ENCODE peak calls at places on chromosomes 3 and 15, in five cellular contexts. D, F, B, N and V are unnamed samples. For H3K9me3, the result is how much of the 10 kb centered on the place peaks cover.

GRCh38 chr3:134085034-134085775 is 55.5 kb upstream of the SLCO2A1 start:
- DNase-seq in F (no peak), N (no peak), B (peak), D (no peak), V (no peak)

GRCh38 chr3:4752201-4753072 is 226.8 kb upstream of the BHLHE40 start:
- DNase-seq in D (peak), F (no peak), B (peak), N (peak), V (no peak)

GRCh38 chr3:135862361-135862760 is 103.2 kb upstream of the PPP2R3A start:
- DNase-seq in N (no peak), B (peak), F (no peak), D (no peak), V (no peak)

GRCh38 chr3:112017081-112017480 is 17.5 kb upstream of the TMPRSS7 start:
- DNase-seq in B (peak), F (no peak), D (no peak), N (no peak), V (no peak)

GRCh38 chr3:138389841-138390581 is 41.6 kb downstream of the MRAS start:
- DNase-seq in D (peak), B (peak), F (peak), N (peak), V (no peak)

GRCh38 chr3:19106307-19106706 is 42.0 kb upstream of the KCNH8 start:
- DNase-seq in N (no peak), D (no peak), F (no peak), B (no peak), V (no peak)

GRCh38 chr3:198017100-198017499 is 57.1 kb downstream of the LMLN start:
- DNase-seq in N (no peak), B (no peak), D (no peak), F (no peak), V (no peak)

GRCh38 chr15:35506272-35506870 is 39.6 kb downstream of the DPH6 start:
- DNase-seq in D (no peak), F (no peak), B (no peak), N (no peak), V (no peak)

GRCh38 chr3:139887431-139887830 is 47.6 kb upstream of the CLSTN2 start:
- DNase-seq in B (no peak), N (no peak), D (no peak), F (no peak), V (no peak)

GRCh38 chr15:42371125-42371524 is 11.8 kb downstream of the CAPN3 start:
- DNase-seq in B (peak), D (no peak), F (no peak), N (no peak), V (no peak)

GRCh38 chr3:50385741-50386140 is 26.4 kb upstream of the TMEM115 start:
- DNase-seq in B (no peak), N (no peak), D (no peak), F (no peak), V (no peak)

GRCh38 chr3:136817448-136817847 is 1.5 kb upstream of the SLC35G2 start:
- DNase-seq in F (no peak), N (no peak), D (no peak), B (peak), V (no peak)

GRCh38 chr3:127288921-127289645 is 1.2 kb upstream of the PRR20G start:
- DNase-seq in B (no peak), D (no peak), F (no peak), N (no peak), V (no peak)

GRCh38 chr3:130576571-130577266 is 59.7 kb downstream of the COL6A6 start:
- DNase-seq in B (peak), D (no peak), N (no peak), F (no peak), V (no peak)

DNA sequence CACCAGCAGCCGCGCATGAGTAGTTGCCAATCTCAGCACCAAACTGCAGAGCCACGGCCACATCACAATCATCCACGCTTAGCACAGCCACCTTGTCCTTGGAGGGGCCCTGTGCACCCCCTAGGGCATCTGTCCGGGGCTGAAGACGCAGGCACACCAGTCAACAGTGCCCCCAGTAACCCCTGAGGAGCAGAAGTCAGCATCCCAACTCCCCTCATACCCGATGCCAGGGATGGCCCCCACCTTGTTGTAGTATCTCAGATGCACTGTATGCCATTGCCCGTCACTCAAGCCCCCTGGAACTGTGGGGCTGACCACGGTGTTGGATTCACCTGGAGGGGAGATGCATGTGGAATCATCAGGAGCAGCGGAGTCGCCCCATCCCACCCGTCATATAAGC is 7.6 kb downstream of the CELSR3 start:
- DNase-seq in B (no peak), D (no peak), F (no peak), N (no peak), V (no peak)
- H3K9me3 ChIP-seq in B (under half), D (under half), F (under half), N (under half), V (under half)

DNA sequence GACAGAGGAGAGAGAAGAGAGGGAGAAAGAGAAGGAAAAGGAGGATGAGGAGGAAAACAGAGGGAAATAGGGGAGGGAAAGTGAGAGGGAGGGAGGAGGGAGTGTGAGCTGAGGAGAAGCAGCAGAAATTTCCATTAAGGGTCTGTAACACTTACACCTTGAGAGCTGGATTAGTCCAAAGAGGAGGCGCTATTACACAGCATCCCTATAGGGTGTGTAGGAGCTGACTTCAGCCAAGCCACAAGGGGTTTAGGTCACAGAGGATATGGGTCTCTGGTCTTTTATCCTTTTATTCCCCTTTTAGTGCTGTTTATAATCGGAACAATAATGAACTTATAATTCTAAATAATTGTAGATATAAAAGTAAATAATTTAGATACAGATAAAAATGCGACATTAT is 230.4 kb downstream of the GABRG3 start:
- DNase-seq in D (no peak), N (no peak), B (no peak), F (no peak), V (no peak)
- H3K9me3 ChIP-seq in D (under half), N (under half), B (under half), F (under half), V (under half)

GRCh38 chr15:45050587-45050986 is 27.6 kb downstream of the SORD start:
- DNase-seq in B (no peak), N (no peak), D (no peak), F (no peak), V (no peak)

GRCh38 chr15:45048784-45049631 is 26.0 kb downstream of the SORD start:
- DNase-seq in N (no peak), D (no peak), B (no peak), F (no peak), V (no peak)
- H3K9me3 ChIP-seq in N (under half), D (under half), B (under half), F (under half), V (under half)

GRCh38 chr15:93271871-93272270 is 182.9 kb upstream of the RGMA start:
- DNase-seq in B (no peak), F (no peak), D (no peak), N (no peak), V (no peak)
- H3K9me3 ChIP-seq in B (under half), F (under half), D (under half), N (under half), V (under half)

GRCh38 chr3:149536429-149536828 is 61.9 kb downstream of the TM4SF4 start:
- DNase-seq in F (peak), B (peak), D (no peak), N (no peak), V (no peak)

GRCh38 chr3:149539491-149539890 is 65.0 kb downstream of the TM4SF4 start:
- DNase-seq in N (no peak), F (no peak), B (no peak), D (no peak), V (no peak)

GRCh38 chr3:149535395-149535685 is 60.8 kb downstream of the TM4SF4 start:
- DNase-seq in N (no peak), F (no peak), B (peak), D (no peak), V (no peak)

GRCh38 chr3:149541091-149541491 is 66.6 kb downstream of the TM4SF4 start:
- DNase-seq in N (no peak), F (no peak), B (peak), D (peak), V (no peak)

DNA sequence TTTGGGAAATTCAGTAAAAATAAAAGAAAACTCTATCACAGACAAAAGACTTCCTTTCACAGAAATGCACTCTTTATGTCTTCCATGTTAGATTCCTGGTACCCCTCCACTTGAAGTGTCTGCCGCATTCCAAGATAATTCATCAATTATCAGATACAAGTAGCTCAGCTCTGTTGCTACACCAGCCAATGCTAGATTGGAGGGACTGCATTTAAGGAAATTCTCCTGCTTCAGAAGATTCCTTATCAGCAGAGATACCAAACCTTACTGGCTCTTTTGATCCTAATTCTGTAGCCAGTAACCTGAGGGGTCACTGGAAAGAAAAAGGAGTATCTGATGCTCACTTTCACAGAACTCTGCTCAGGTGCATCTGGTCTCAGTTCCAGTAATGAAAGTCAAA is 63.9 kb downstream of the TM4SF4 start:
- DNase-seq in F (no peak), D (no peak), N (no peak), B (no peak), V (no peak)
- H3K9me3 ChIP-seq in F (under half), D (under half), N (under half), B (under half), V (under half)

DNA sequence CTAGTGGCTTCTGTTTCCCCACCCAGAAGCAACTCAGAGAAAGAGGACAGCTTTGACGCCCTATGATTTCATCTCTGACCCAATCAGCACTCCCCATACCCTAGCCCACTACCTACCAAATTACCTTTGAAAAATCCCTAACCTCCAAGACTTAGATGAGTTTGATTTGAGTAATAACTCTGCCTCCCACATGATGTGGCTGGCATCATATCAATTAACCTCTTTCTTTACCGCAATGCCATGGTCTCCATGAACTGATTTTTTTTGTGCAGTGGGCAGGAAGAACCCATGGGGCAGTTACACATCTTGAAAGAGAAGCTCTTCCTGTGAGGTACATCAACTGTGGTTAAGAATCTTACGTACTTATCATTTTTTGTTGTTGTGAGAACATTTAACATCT is 25.5 kb upstream of the APOD start:
- DNase-seq in B (no peak), F (no peak), D (no peak), N (no peak), V (no peak)
- H3K9me3 ChIP-seq in B (under half), F (under half), D (under half), N (under half), V (under half)

GRCh38 chr3:107283948-107284347 is 93.3 kb upstream of the CCDC54 start:
- DNase-seq in N (no peak), B (no peak), F (no peak), D (no peak), V (no peak)

GRCh38 chr3:107289354-107289753 is 87.9 kb upstream of the CCDC54 start:
- DNase-seq in B (no peak), F (no peak), N (no peak), D (no peak), V (no peak)

GRCh38 chr3:107285197-107285596 is 92.0 kb upstream of the CCDC54 start:
- DNase-seq in B (peak), F (no peak), N (no peak), D (no peak), V (no peak)

DNA sequence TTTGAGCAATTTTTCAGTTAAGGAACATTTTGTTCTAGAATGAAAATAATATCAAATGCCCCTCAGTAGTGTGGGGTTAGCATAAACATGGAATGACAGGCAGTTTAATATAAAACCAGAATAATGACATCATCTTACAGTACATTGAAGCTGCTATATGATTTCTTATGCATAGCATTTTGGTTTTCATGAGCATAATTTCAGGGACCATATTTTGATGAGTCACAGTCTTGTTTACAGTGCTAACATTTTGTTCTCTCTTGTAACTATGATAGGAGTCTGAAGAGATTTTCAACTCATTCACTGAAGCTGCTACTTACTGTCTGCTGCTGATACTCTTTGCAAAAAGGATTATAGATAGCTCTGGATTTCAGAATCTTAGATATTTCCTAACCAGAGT is 92.7 kb upstream of the CCDC54 start:
- DNase-seq in B (peak), D (no peak), F (no peak), N (no peak), V (no peak)
- H3K9me3 ChIP-seq in B (under half), D (under half), F (under half), N (under half), V (under half)

DNA sequence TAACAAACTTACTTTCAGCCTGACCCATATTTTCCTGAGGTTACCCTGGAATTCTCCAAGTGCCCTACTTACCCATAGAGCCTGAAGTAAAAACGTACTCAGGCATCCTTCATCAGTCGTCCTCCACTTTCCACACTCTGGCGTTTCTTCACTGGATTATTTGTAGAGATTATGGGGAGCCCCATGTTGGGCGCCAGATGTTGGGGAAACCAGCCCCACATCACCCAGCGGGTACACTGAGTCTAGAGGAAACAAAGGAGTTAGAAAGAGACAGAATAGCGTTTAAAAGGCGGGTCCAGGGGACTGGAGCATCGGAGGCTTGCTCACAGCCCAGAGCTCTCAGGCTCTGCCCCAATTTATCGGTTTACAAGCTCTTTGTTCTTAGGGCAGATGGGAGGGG is 9.7 kb upstream of the SLC28A2 start:
- DNase-seq in F (no peak), B (no peak), D (no peak), N (no peak), V (no peak)
- H3K9me3 ChIP-seq in F (half or more), B (under half), D (under half), N (under half), V (under half)

GRCh38 chr15:56187665-56188064 is 56.0 kb downstream of the RFX7 start:
- DNase-seq in N (no peak), F (no peak), B (no peak), D (no peak), V (no peak)
- H3K9me3 ChIP-seq in N (under half), F (under half), B (under half), D (under half), V (under half)

DNA sequence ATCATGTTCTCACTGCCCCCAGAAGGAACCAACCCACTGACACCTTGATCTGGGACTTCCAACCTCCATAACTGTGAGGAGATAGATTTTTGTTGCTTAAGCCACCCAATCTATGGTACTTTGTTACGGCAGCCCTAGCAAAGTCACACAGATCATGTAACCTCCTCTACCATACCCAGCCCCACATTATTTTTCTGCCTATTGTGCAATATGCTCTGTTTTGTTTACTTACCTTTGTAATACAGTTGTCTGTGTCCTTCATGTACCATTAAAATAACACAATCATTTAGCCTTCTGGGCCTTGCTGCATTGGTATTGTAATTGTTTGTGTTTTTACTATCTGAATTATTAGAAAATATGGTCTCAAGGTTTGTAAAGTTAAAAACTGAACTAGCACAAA is 16.1 kb downstream of the NDN start:
- DNase-seq in F (no peak), N (no peak), B (no peak), D (no peak), V (no peak)
- H3K9me3 ChIP-seq in F (under half), N (under half), B (under half), D (under half), V (under half)